ENCODE peak calls at places on chromosomes 4 and X, in six cellular contexts. S is A549, M is mesendoderm, F is SJSA1, G is foreskin fibroblast, E is stomach. I is an unnamed sample.

GRCh38 chrX:153395613-153396319 is 5.4 kb downstream of the PNMA6E start:
- DNase-seq in G (no peak), S (no peak), E (no peak), F (no peak), M (no peak), I (no peak)

GRCh38 chrX:140712413-140713173 is 3.0 kb downstream of the LINC00632 start:
- DNase-seq in M (peak), S (peak), E (peak), G (no peak), F (no peak), I (peak)

GRCh38 chr4:148510211-148510610 is 68.0 kb upstream of the NR3C2 start:
- DNase-seq in F (no peak), M (no peak), G (no peak), E (no peak), S (no peak), I (no peak)

GRCh38 chr4:36351082-36351666 is 69.8 kb downstream of the DTHD1 start:
- DNase-seq in M (peak), E (peak), S (peak), F (peak), G (peak), I (peak)

GRCh38 chr4:48315728-48316630 is 25.4 kb upstream of the SLAIN2 start:
- DNase-seq in E (no peak), M (peak), S (peak), F (peak), G (peak), I (peak)

GRCh38 chrX:132776486-132777210 is 181.8 kb downstream of the HS6ST2 start:
- DNase-seq in S (no peak), M (no peak), G (no peak), E (no peak), F (no peak), I (no peak)

GRCh38 chrX:109830704-109831206 is 97.7 kb upstream of the ACSL4 start:
- DNase-seq in S (no peak), M (no peak), G (peak), F (no peak), E (no peak), I (peak)

GRCh38 chr4:85147481-85148076 is 181.1 kb upstream of the WDFY3 start:
- DNase-seq in F (peak), G (peak), M (peak), S (peak), E (peak), I (peak)

GRCh38 chr4:4533461-4534169 is 8.2 kb downstream of the STX18 start:
- DNase-seq in G (no peak), M (no peak), S (no peak), E (no peak), F (no peak), I (no peak)

GRCh38 chr4:77599378-77599777 is 6.2 kb upstream of the CXCL13 start:
- DNase-seq in M (peak), G (peak), F (peak), E (peak), S (peak), I (peak)

GRCh38 chrX:56783996-56784620 is 55.1 kb downstream of the NBDY start:
- DNase-seq in G (no peak), S (no peak), E (no peak), M (no peak), F (no peak), I (no peak)

GRCh38 chrX:44874481-44875184 is 1.6 kb downstream of the KDM6A start:
- DNase-seq in S (peak), F (peak), G (peak), M (peak), E (peak), I (peak)

GRCh38 chrX:66680451-66680850 is 41.6 kb upstream of the EDA2R start:
- DNase-seq in F (peak), G (peak), M (no peak), S (no peak), E (no peak), I (peak)

GRCh38 chr4:30181918-30182317 is 538.3 kb upstream of the PCDH7 start:
- DNase-seq in E (no peak), G (no peak), F (no peak), M (peak), S (no peak), I (no peak)

GRCh38 chr4:78923459-78924312 is 15.6 kb downstream of the PAQR3 start:
- DNase-seq in G (no peak), M (no peak), S (no peak), F (no peak), E (no peak), I (no peak)

GRCh38 chrX:10608099-10608498 is 12.3 kb downstream of the MID1 start:
- DNase-seq in G (peak), M (no peak), S (no peak), F (no peak), E (no peak), I (peak)

GRCh38 chr4:41656572-41657301 is 91.8 kb downstream of the PHOX2B start:
- DNase-seq in S (no peak), G (no peak), M (peak), F (no peak), E (peak), I (no peak)

GRCh38 chr4:177220376-177220775 is 89.3 kb upstream of the NEIL3 start:
- DNase-seq in M (no peak), F (no peak), G (peak), S (no peak), E (no peak), I (peak)

GRCh38 chr4:173038192-173038896 is 130.3 kb upstream of the GALNT7 start:
- DNase-seq in S (no peak), M (no peak), E (no peak), G (no peak), F (no peak), I (no peak)
- H3K4me3 ChIP-seq in S (no peak), M (no peak), E (no peak), G (no peak), F (no peak), I (no peak)

GRCh38 chr4:151673913-151674520 is 86.8 kb downstream of the GATB start:
- DNase-seq in E (peak), M (no peak), G (no peak), S (no peak), F (no peak), I (no peak)

GRCh38 chr4:151677193-151677592 is 83.6 kb downstream of the GATB start:
- DNase-seq in G (no peak), S (no peak), E (no peak), F (no peak), M (no peak), I (no peak)

GRCh38 chr4:151674804-151675290 is 86.0 kb downstream of the GATB start:
- DNase-seq in F (no peak), E (peak), G (peak), M (peak), S (no peak), I (peak)

GRCh38 chr4:151676301-151676700 is 84.5 kb downstream of the GATB start:
- DNase-seq in G (peak), E (no peak), M (no peak), S (no peak), F (no peak), I (peak)

DNA sequence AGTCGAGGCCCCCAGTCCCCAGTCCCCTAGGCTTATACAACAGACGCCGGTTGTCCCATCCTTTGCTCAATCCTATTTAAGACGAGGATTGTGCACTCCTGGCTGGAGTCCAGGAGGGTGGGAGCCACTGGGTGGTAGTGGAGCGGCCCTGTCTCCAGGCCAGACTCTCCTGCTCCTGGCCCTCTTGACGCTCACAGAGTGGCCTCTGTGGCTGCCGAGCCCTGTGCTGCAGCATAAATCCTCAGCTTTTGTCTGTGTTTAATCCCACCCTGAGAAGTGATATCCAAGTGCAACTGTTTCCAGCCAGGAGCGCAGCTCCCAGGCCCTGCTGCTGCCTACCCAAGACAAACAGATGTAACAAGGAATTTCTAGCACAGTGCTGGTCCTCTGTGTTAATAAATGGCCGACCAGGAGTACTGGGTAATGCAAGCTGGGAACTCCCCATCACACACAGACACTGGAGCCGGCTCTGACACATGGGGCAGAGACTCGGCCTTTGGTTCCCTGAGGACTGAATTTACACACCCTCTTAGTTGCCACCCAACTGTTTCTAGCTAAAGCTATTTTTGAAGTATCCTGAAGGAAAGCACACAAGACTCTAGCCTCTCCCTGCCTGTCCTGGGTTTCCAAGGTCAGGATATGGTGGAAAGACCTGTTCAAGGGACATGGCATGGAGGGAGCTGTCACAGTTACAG is 85.3 kb downstream of the GATB start:
- DNase-seq in G (no peak), E (no peak), M (no peak), S (no peak), F (no peak), I (no peak)
- H3K4me3 ChIP-seq in G (no peak), E (no peak), M (no peak), S (no peak), F (no peak), I (no peak)

GRCh38 chrX:40720386-40720785 is 15.0 kb downstream of the MED14 start:
- DNase-seq in M (no peak), G (peak), F (no peak), E (no peak), S (no peak), I (no peak)

GRCh38 chrX:40720811-40721210 is 14.5 kb downstream of the MED14 start:
- DNase-seq in F (no peak), G (no peak), E (no peak), M (no peak), S (no peak), I (no peak)

GRCh38 chrX:40719731-40720130 is 15.6 kb downstream of the MED14 start:
- DNase-seq in S (no peak), E (no peak), M (no peak), F (no peak), G (peak), I (no peak)

GRCh38 chrX:40721489-40722106 is 13.7 kb downstream of the MED14 start:
- DNase-seq in G (no peak), M (peak), E (no peak), S (no peak), F (no peak), I (no peak)

DNA sequence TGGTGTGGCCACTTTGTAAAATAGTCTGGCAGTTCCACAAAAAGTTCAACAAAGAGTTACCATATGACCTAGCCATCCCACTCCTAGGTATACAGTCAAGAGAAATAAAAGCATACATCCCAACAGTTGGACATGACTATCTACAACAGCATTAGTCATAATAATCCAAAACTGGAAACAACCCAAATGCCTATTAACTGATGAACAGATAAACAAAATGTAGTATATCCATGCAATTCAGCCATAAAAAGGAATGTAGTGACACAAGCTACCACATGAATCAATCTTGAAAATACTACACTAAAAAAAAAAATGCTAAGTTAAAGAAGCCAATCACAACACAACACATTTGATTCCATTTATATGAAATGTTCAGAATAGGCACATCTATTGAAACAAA is 16.1 kb downstream of the MED14 start:
- DNase-seq in F (no peak), S (no peak), G (peak), E (no peak), M (no peak), I (peak)
- H3K4me3 ChIP-seq in F (no peak), S (no peak), G (no peak), E (no peak), M (no peak), I (no peak)

DNA sequence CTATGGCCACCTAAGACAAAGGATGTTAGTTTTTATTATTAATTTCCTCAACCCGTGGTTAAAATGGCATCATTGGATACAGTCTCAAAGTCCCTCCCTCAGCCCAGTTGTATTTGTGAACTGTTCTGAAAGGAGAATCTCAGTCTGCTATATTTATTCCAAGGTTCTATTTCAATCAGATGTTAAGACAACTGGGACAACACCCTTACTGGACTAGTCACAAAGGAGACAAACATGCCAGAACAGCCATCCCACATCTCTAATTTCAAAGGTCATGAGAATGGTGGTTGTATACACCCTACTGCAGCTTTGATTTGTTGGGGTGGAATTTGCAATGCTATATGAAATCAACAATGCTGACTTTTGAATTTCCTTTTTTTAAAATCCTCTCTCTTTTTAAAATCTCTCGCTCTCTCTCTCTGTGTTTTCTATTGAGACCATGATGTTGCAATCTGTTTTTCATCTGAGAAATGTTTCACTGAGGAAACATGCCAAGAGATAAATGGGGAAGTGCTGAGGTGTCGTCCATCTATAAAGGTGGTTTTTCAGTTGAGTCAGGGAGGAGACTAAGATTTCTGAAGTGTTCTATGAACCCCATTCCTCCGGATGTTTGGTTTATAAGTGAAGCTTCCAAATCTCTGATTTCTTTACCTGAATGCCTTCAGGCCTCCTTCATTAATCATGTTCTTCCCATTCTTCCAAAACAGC is 201.5 kb upstream of the GATB start:
- DNase-seq in S (no peak), F (no peak), G (no peak), E (no peak), M (no peak), I (no peak)
- H3K4me3 ChIP-seq in S (no peak), F (no peak), G (no peak), E (no peak), M (no peak), I (no peak)

GRCh38 chrX:125205918-125206665 is 113.6 kb upstream of the TEX13C start:
- DNase-seq in G (no peak), F (no peak), S (no peak), M (peak), E (no peak), I (no peak)

GRCh38 chrX:125203737-125204578 is 115.7 kb upstream of the TEX13C start:
- DNase-seq in E (no peak), M (peak), G (no peak), S (no peak), F (no peak), I (peak)

GRCh38 chrX:125205084-125205917 is 114.4 kb upstream of the TEX13C start:
- DNase-seq in E (peak), M (peak), G (peak), S (peak), F (no peak), I (peak)

GRCh38 chrX:125203379-125203736 is 116.3 kb upstream of the TEX13C start:
- DNase-seq in S (no peak), M (peak), F (no peak), E (no peak), G (no peak), I (no peak)

GRCh38 chrX:125202486-125203378 is 116.9 kb upstream of the TEX13C start:
- DNase-seq in F (no peak), M (peak), E (no peak), G (no peak), S (no peak), I (no peak)
- H3K4me3 ChIP-seq in F (no peak), M (peak), E (peak), G (no peak), S (no peak), I (no peak)

DNA sequence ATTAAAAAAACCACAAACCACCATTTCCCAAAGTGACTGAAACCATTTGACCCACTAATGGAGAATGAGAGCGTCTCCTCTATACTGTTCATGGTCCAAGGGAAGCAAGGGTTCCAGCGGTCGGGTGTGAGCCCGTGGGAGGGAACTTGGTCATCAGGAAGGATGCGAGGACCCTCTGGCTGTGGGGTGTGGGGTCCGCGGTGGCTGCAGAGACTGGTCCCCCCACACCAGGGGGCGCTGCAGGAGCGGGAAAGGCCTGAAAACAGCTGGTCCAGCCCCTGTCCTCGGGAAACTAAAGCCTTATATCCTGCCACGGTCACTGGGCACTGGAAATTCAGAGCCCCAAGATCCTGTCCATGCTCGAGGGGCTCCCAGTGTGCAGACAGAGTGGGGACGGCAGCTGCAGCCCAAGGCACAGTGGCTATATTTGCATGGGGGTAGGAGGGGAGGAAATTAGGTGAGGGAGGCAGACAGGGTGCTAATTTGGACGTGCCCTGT is 4.3 kb downstream of the BLOC1S4 start:
- DNase-seq in M (peak), S (peak), G (peak), F (peak), E (peak), I (peak)
- H3K4me3 ChIP-seq in M (no peak), S (no peak), G (no peak), F (no peak), E (no peak), I (no peak)

GRCh38 chr4:173469622-173470021 is 60.4 kb downstream of the HAND2 start:
- DNase-seq in S (no peak), F (no peak), E (no peak), G (no peak), M (no peak), I (no peak)
- H3K4me3 ChIP-seq in S (no peak), F (no peak), E (no peak), G (no peak), M (no peak), I (no peak)

DNA sequence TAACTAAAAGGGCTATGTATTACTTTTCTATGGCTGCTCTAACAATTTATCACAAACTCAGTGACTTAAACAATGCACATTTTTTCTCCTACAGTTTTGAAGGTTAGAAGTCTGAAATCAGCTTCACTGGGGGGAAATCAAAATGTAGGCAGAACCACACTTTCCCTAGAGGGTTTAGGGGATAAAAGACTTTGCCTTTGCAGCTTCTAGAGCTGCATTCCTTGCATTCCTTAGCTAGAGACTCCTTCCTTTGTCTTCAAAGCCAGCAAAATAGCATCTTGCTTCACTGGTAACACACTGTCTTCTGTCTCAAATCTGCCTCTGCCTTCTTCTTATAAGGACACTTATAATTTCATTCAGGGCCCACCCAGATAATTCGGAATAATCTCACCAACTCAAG is 152.4 kb upstream of the SPIN4 start:
- DNase-seq in G (peak), F (peak), E (no peak), M (peak), S (no peak), I (peak)
- H3K4me3 ChIP-seq in G (no peak), F (no peak), E (no peak), M (no peak), S (no peak), I (no peak)

DNA sequence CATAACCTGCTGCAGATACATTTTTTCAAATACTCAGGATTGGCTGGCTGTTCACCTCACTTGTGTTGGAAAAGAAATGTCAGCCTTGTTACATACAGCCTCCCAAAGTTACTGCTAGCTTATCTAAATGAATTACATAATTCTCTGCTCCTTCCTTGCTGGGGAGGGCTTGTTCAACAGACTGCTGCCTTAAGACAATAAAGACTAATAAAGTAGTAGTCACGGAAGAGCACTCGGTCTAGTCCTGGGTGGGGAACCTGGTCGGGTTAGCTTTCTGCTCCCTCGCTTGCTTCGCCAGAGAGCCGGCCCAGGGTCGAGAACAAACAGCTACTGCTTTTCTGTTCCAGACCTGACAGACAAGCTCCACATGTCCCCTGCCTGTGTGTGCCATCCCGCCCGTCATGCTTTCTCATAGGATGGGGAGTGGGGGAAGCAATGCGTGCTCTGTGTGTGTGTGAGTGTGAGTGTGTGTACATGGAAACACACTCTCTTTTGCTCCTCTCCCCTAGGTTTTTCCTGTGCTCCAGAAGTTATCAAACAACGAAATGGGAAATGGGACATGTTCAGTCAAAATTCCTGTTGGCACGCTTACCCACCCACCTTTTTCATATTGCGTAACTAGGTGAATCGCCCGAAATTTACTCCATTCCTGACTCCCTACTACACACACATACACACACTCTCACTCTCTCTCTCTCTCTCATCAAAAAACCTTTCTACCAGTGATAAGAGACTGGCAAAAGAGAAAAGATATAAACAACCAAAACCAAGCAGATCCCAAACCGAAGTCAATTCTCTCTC is 1.4 kb downstream of the NPY1R start:
- DNase-seq in E (no peak), G (no peak), F (no peak), S (no peak), M (peak), I (no peak)
- H3K4me3 ChIP-seq in E (peak), G (no peak), F (no peak), S (no peak), M (no peak), I (no peak)